ENCODE peak calls at places on chromosomes 12 and 14, in six cellular contexts. P, M, X, G, V and B are unnamed samples.

GRCh38 chr14:38074091-38074490 is 133.6 kb upstream of the SSTR1 start:
- DNase-seq in P (no peak), M (no peak), X (no peak), G (no peak), V (no peak), B (peak; percentile 41)

GRCh38 chr14:66541627-66542026 is 33.7 kb downstream of the GPHN start:
- DNase-seq in P (no peak), M (no peak), X (no peak), G (no peak), V (no peak), B (no peak)

GRCh38 chr12:108831309-108831991 is 25.9 kb downstream of the SSH1 start:
- DNase-seq in P (no peak), M (no peak), X (no peak), G (no peak), V (no peak), B (no peak)

GRCh38 chr12:26471560-26471959 is 276.2 kb downstream of the SSPN start:
- DNase-seq in P (no peak), M (no peak), X (peak; percentile 70), G (peak; percentile 23), V (peak; percentile 5), B (peak; percentile 5)

GRCh38 chr12:25415004-25415403 is 138.1 kb downstream of the LMNTD1 start:
- DNase-seq in P (no peak), M (no peak), X (no peak), G (no peak), V (no peak), B (no peak)

GRCh38 chr12:125124320-125124966 is 59.2 kb downstream of the AACS start:
- DNase-seq in P (no peak), M (no peak), X (no peak), G (peak; percentile 85), V (no peak), B (no peak)

GRCh38 chr12:108477881-108478259 is 37.2 kb upstream of the FICD start:
- DNase-seq in P (no peak), M (no peak), X (no peak), G (no peak), V (no peak), B (no peak)

GRCh38 chr14:91357272-91357671 is 60.3 kb downstream of the CCDC88C start:
- DNase-seq in P (no peak), M (no peak), X (no peak), G (no peak), V (no peak), B (no peak)

GRCh38 chr12:96060041-96060440 is 24.7 kb upstream of the LTA4H start:
- DNase-seq in P (no peak), M (no peak), X (no peak), G (no peak), V (no peak), B (no peak)

GRCh38 chr12:89351489-89352241 is 636 bp downstream of the DUSP6 start:
- DNase-seq in P (peak; percentile 30), M (peak; percentile 42), X (no peak), G (no peak), V (no peak), B (peak; percentile 43)

GRCh38 chr12:6630696-6631095 is 5.1 kb downstream of the LPAR5 start:
- DNase-seq in P (no peak), M (no peak), X (no peak), G (no peak), V (no peak), B (no peak)

GRCh38 chr12:92136021-92136735 is 9.5 kb downstream of the BTG1 start:
- DNase-seq in P (no peak), M (no peak), X (no peak), G (no peak), V (no peak), B (no peak)

GRCh38 chr12:93729934-93730333 is 52.8 kb downstream of the CRADD start:
- DNase-seq in P (no peak), M (no peak), X (no peak), G (no peak), V (no peak), B (no peak)

GRCh38 chr14:86935241-86935640 is 1057.7 kb downstream of the GALC start:
- DNase-seq in P (no peak), M (no peak), X (no peak), G (peak; percentile 17), V (no peak), B (no peak)

GRCh38 chr12:11723993-11724392 is 74.5 kb downstream of the ETV6 start:
- DNase-seq in P (no peak), M (no peak), X (no peak), G (no peak), V (no peak), B (no peak)

GRCh38 chr12:66314278-66314677 is 12.0 kb downstream of the HELB start:
- DNase-seq in P (no peak), M (no peak), X (no peak), G (no peak), V (no peak), B (no peak)

GRCh38 chr14:51783765-51784164 is 76.6 kb upstream of the GNG2 start:
- DNase-seq in P (no peak), M (no peak), X (no peak), G (peak; percentile 46), V (no peak), B (peak; percentile 61)

GRCh38 chr12:115230576-115230975 is 546.6 kb upstream of the TBX3 start:
- DNase-seq in P (no peak), M (no peak), X (no peak), G (no peak), V (no peak), B (no peak)

GRCh38 chr12:121804417-121805111 is 755 bp downstream of the SETD1B start:
- DNase-seq in P (peak; percentile 53), M (peak; percentile 68), X (peak; percentile 26), G (peak; percentile 22), V (no peak), B (peak; percentile 48)

GRCh38 chr14:73491256-73491976 is 683 bp downstream of the RIOX1 start:
- DNase-seq in P (peak; percentile 73), M (peak; percentile 68), X (no peak), G (peak; percentile 74), V (no peak), B (peak; percentile 75)

GRCh38 chr12:48997719-48998496 is 1.3 kb downstream of the DDN start:
- DNase-seq in P (peak; percentile 29), M (no peak), X (no peak), G (peak; percentile 33), V (no peak), B (peak; percentile 43)

GRCh38 chr12:5554711-5555110 is 122.8 kb downstream of the NTF3 start:
- DNase-seq in P (no peak), M (no peak), X (no peak), G (no peak), V (peak; percentile 43), B (peak; percentile 57)

GRCh38 chr12:58249610-58250009 is 308.2 kb downstream of the ATP23 start:
- DNase-seq in P (no peak), M (no peak), X (no peak), G (no peak), V (no peak), B (no peak)

GRCh38 chr12:50530532-50530931 is 25.7 kb downstream of the DIP2B start:
- DNase-seq in P (no peak), M (no peak), X (no peak), G (no peak), V (no peak), B (no peak)

GRCh38 chr12:6540181-6540877 is 6.0 kb downstream of the GAPDH start:
- DNase-seq in P (no peak), M (peak; percentile 27), X (no peak), G (peak; percentile 77), V (peak; percentile 87), B (peak; percentile 98)

GRCh38 chr12:20368653-20369163 is 371 bp downstream of the PDE3A start:
- DNase-seq in P (no peak), M (no peak), X (no peak), G (no peak), V (no peak), B (peak; percentile 18)